ENCODE peak calls at places on chromosomes 16 and 17, in nine cellular contexts. S, B, L, E, F, Z, C, Y and I are unnamed samples.
A peak's percentile ranks its signal among the peaks of the same experiment; 100 is the strongest.

GRCh38 chr17:64196626-64197025 is 66.4 kb downstream of the TEX2 start:
- DNase-seq in S (no peak), B (peak; percentile 41), L (no peak), E (no peak), F (no peak), Z (no peak), C (no peak), Y (no peak), I (no peak)

GRCh38 chr16:74268372-74268782 is 28.2 kb upstream of the PSMD7 start:
- DNase-seq in S (no peak), B (no peak), L (no peak), E (no peak), F (no peak), Z (no peak), C (peak; percentile 19), Y (no peak), I (no peak)

GRCh38 chr17:3448059-3448630 is 14.5 kb upstream of the OR1E2 start:
- DNase-seq in S (no peak), B (no peak), L (no peak), E (no peak), F (no peak), Z (no peak), C (no peak), Y (no peak), I (no peak)

GRCh38 chr17:10843806-10844205 is 5.9 kb upstream of the PIRT start:
- DNase-seq in S (no peak), B (no peak), L (no peak), E (no peak), F (no peak), Z (peak; percentile 68), C (no peak), Y (peak; percentile 67), I (no peak)

GRCh38 chr16:89114159-89114981 is 20.7 kb downstream of the ACSF3 start:
- DNase-seq in S (no peak), B (no peak), L (no peak), E (no peak), F (no peak), Z (no peak), C (no peak), Y (peak; percentile 6), I (no peak)

GRCh38 chr17:74642995-74643394 is 19.5 kb upstream of the CD300E start:
- DNase-seq in S (no peak), B (no peak), L (no peak), E (no peak), F (no peak), Z (no peak), C (no peak), Y (no peak), I (no peak)

GRCh38 chr17:35477248-35477647 is 28.7 kb upstream of the SLFN13 start:
- DNase-seq in S (no peak), B (no peak), L (no peak), E (no peak), F (no peak), Z (no peak), C (no peak), Y (no peak), I (no peak)

GRCh38 chr17:20997711-20998570 is 44.9 kb downstream of the USP22 start:
- DNase-seq in S (no peak), B (no peak), L (no peak), E (no peak), F (no peak), Z (no peak), C (peak; percentile 11), Y (no peak), I (no peak)

GRCh38 chr17:48549909-48550308 is 5.0 kb upstream of the HOXB2 start:
- DNase-seq in S (no peak), B (no peak), L (no peak), E (no peak), F (no peak), Z (no peak), C (no peak), Y (no peak), I (no peak)

GRCh38 chr16:711548-712320 is 3.2 kb upstream of the METRN start:
- DNase-seq in S (peak; percentile 58), B (peak; percentile 70), L (peak; percentile 75), E (peak; percentile 78), F (peak; percentile 76), Z (peak; percentile 82), C (peak; percentile 83), Y (peak; percentile 85), I (no peak)

GRCh38 chr16:55645986-55646385 is 9.8 kb upstream of the SLC6A2 start:
- DNase-seq in S (no peak), B (no peak), L (no peak), E (no peak), F (no peak), Z (no peak), C (no peak), Y (no peak), I (no peak)

GRCh38 chr16:57335361-57335760 is 23.2 kb upstream of the CCL22 start:
- DNase-seq in S (no peak), B (no peak), L (no peak), E (no peak), F (no peak), Z (no peak), C (no peak), Y (no peak), I (no peak)

GRCh38 chr16:47460755-47461597 is at the start of the genes ITFG1 and PHKB:
- DNase-seq in S (peak; percentile 86), B (peak; percentile 85), L (peak; percentile 94), E (peak; percentile 96), F (peak; percentile 90), Z (peak; percentile 96), C (peak; percentile 95), Y (peak; percentile 93), I (peak; percentile 61)
- TF ChIP-seq CTCF in S (no peak), B (no peak), L (peak; percentile 48), E (peak; percentile 7), F (no peak), Z (peak; percentile 13), C (no peak), Y (no peak), I (peak; percentile 22)

GRCh38 chr17:42467889-42468288 is 9.2 kb downstream of the ATP6V0A1 start:
- DNase-seq in S (no peak), B (no peak), L (no peak), E (no peak), F (no peak), Z (no peak), C (peak; percentile 52), Y (no peak), I (no peak)

GRCh38 chr17:42460371-42460770 is 1.7 kb downstream of the ATP6V0A1 start:
- DNase-seq in S (no peak), B (no peak), L (no peak), E (no peak), F (no peak), Z (no peak), C (no peak), Y (no peak), I (no peak)

GRCh38 chr17:42459256-42459982 is 741 bp downstream of the ATP6V0A1 start:
- DNase-seq in S (peak; percentile 55), B (no peak), L (peak; percentile 68), E (peak; percentile 38), F (peak; percentile 58), Z (peak; percentile 75), C (peak; percentile 62), Y (peak; percentile 66), I (no peak)

GRCh38 chr17:42459983-42460300 is 1.3 kb downstream of the ATP6V0A1 start:
- DNase-seq in S (no peak), B (no peak), L (no peak), E (no peak), F (no peak), Z (no peak), C (no peak), Y (no peak), I (no peak)

GRCh38 chr17:42463976-42464400 is 5.3 kb downstream of the ATP6V0A1 start:
- DNase-seq in S (no peak), B (no peak), L (no peak), E (no peak), F (no peak), Z (peak; percentile 45), C (no peak), Y (no peak), I (no peak)
- H3K4me3 ChIP-seq in S (no peak overlapping the region), B (no peak overlapping the region), L (no peak overlapping the region), E (no peak overlapping the region), F (no peak overlapping the region), Z (no peak overlapping the region), C (no peak overlapping the region), Y (no peak overlapping the region), I (no peak overlapping the region)

DNA sequence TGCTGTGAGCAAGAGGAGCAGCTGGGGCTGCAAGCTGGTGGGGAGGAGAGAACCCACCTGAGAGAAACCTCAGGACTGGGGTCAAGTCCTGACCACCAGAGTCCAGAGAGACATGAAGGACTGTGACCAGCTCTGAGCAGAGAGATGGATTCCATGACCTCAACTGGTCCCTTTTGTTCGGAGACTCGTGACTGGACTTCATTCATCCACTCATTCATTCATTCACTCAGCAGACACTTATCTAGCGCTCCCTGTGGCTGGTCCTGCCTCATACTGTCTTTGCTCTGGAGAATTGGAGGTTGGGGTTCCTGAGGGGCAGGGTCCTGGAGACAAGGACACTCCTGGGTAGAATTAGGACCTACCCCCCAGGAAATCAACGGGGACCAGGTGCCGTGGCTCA is 4.0 kb downstream of the ERBB2 start:
- DNase-seq in S (no peak), B (no peak), L (no peak), E (no peak), F (no peak), Z (no peak), C (no peak), Y (no peak), I (no peak)
- H3K4me1 ChIP-seq in S (peaks cover 12% of the 10 kb centered on the region), B (peaks cover 64% of the 10 kb centered on the region), L (peaks cover 62% of the 10 kb centered on the region), E (peaks cover 3% of the 10 kb centered on the region), F (no peaks in the 10 kb centered on the region), Z (peaks cover 65% of the 10 kb centered on the region), C (peaks cover 83% of the 10 kb centered on the region), Y (peaks cover 72% of the 10 kb centered on the region), I (peaks cover 89% of the 10 kb centered on the region)

GRCh38 chr16:17275076-17275732 is 195.6 kb downstream of the XYLT1 start:
- DNase-seq in S (no peak), B (no peak), L (no peak), E (no peak), F (no peak), Z (peak; percentile 96), C (peak; percentile 65), Y (peak; percentile 90), I (no peak)

GRCh38 chr16:17278988-17279387 is 191.8 kb downstream of the XYLT1 start:
- DNase-seq in S (peak; percentile 70), B (no peak), L (no peak), E (no peak), F (no peak), Z (no peak), C (peak; percentile 89), Y (no peak), I (no peak)

GRCh38 chr16:17276610-17277009 is 194.2 kb downstream of the XYLT1 start:
- DNase-seq in S (no peak), B (no peak), L (no peak), E (no peak), F (no peak), Z (no peak), C (no peak), Y (no peak), I (no peak)

GRCh38 chr16:17275989-17276530 is 194.7 kb downstream of the XYLT1 start:
- DNase-seq in S (no peak), B (no peak), L (no peak), E (no peak), F (no peak), Z (no peak), C (no peak), Y (no peak), I (no peak)

DNA sequence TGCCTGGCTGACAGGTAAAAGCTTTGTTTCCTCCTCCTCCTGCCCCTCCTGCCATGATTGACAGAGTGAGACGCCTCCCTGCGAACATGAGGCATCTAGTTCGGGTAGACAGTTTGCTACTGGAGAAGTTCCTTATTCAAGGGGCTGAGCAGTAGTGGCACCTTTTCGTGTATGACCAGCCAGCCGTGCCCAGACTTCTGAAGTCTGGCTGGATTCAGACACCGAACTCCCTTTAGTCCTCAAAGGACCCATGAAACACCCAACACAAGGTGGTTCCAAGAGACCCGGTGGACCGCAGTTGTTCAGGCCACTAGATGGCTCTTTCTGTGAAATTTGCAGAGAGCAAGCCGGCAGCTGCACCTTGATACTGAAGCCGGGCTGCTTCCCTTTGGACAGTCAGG is 192.8 kb downstream of the XYLT1 start:
- DNase-seq in S (peak; percentile 46), B (no peak), L (peak; percentile 24), E (peak; percentile 45), F (no peak), Z (peak; percentile 81), C (peak; percentile 79), Y (peak; percentile 70), I (no peak)
- TF ChIP-seq CTCF in S (no peak), B (no peak), L (no peak), E (peak; percentile 50), F (peak; percentile 41), Z (peak; percentile 11), C (peak; percentile 66), Y (peak; percentile 69), I (no peak)